ENCODE peak calls at places on chromosomes 2 and 18, in seven cellular contexts. J is NT2/D1, P is nucleus accumbens, S is fibroblast of villous mesenchyme, A is EL, O is Caki2, G is left ventricle myocardium superior. Y is an unnamed sample.

GRCh38 chr2:96152301-96153165 is 7.3 kb upstream of the DUSP2 start:
- DNase-seq in J (no peak), P (no peak), S (no peak), A (no peak), O (no peak), G (peak; percentile 8), Y (no peak)

GRCh38 chr2:41634686-41635085 is 413.1 kb upstream of the PKDCC start:
- DNase-seq in J (no peak), P (no peak), S (no peak), A (no peak), O (no peak), G (no peak), Y (no peak)

GRCh38 chr2:61733563-61733962 is 120.3 kb downstream of the FAM161A start:
- DNase-seq in J (no peak), P (no peak), S (peak; percentile 7), A (peak; percentile 12), O (no peak), G (no peak), Y (peak; percentile 3)

GRCh38 chr2:218022131-218022850 is 19.5 kb upstream of the TNS1 start:
- DNase-seq in J (no peak), P (no peak), S (no peak), A (no peak), O (no peak), G (no peak), Y (no peak)

GRCh38 chr2:219430633-219431615 is 3.7 kb upstream of the SPEG start:
- DNase-seq in J (no peak), P (no peak), S (peak; percentile 42), A (peak; percentile 36), O (peak; percentile 22), G (peak; percentile 84), Y (no peak)

GRCh38 chr2:215489288-215489848 is 53.5 kb upstream of the FN1 start:
- DNase-seq in J (no peak), P (no peak), S (no peak), A (no peak), O (no peak), G (no peak), Y (no peak)

GRCh38 chr2:5981241-5982055 is 289.3 kb downstream of the SOX11 start:
- DNase-seq in J (no peak), P (peak; percentile 70), S (no peak), A (no peak), O (no peak), G (no peak), Y (peak; percentile 22)

GRCh38 chr2:100522430-100522829 is 40.4 kb upstream of the PDCL3 start:
- DNase-seq in J (no peak), P (no peak), S (no peak), A (no peak), O (no peak), G (no peak), Y (no peak)

GRCh38 chr2:24613154-24613814 is 122.2 kb downstream of the NCOA1 start:
- DNase-seq in J (peak; percentile 61), P (no peak), S (peak; percentile 80), A (peak; percentile 73), O (no peak), G (no peak), Y (no peak)

GRCh38 chr2:209191139-209191538 is 232.7 kb upstream of the MAP2 start:
- DNase-seq in J (no peak), P (no peak), S (no peak), A (no peak), O (no peak), G (no peak), Y (no peak)

GRCh38 chr18:34783485-34783884 is 73.4 kb downstream of the DTNA start:
- DNase-seq in J (no peak), P (no peak), S (no peak), A (peak; percentile 31), O (no peak), G (no peak), Y (no peak)

GRCh38 chr18:50083708-50084107 is 111.2 kb downstream of the MYO5B start:
- DNase-seq in J (no peak), P (no peak), S (no peak), A (no peak), O (no peak), G (no peak), Y (no peak)

GRCh38 chr18:26322892-26323653 is 96.8 kb downstream of the TAF4B start:
- DNase-seq in J (no peak), P (no peak), S (peak; percentile 68), A (peak; percentile 69), O (no peak), G (no peak), Y (no peak)

GRCh38 chr2:171347158-171347557 is 86.6 kb downstream of the METTL8 start:
- DNase-seq in J (no peak), P (no peak), S (no peak), A (no peak), O (no peak), G (no peak), Y (no peak)

GRCh38 chr18:395481-396250 is 104.8 kb downstream of the COLEC12 start:
- DNase-seq in J (no peak), P (no peak), S (peak; percentile 79), A (peak; percentile 94), O (no peak), G (no peak), Y (no peak)

GRCh38 chr2:51624995-51625394 is 593.1 kb upstream of the NRXN1 start:
- DNase-seq in J (no peak), P (no peak), S (no peak), A (no peak), O (no peak), G (no peak), Y (no peak)

GRCh38 chr2:170155022-170155722 is 22.8 kb upstream of the MYO3B start:
- DNase-seq in J (peak; percentile 54), P (no peak), S (peak; percentile 34), A (peak; percentile 64), O (no peak), G (no peak), Y (no peak)

GRCh38 chr2:172821370-172822338 is 86.0 kb downstream of the RAPGEF4 start:
- DNase-seq in J (no peak), P (no peak), S (no peak), A (no peak), O (no peak), G (no peak), Y (no peak)

GRCh38 chr2:3535794-3536681 is 16.7 kb upstream of the ADI1 start:
- DNase-seq in J (no peak), P (no peak), S (peak; percentile 98), A (peak; percentile 91), O (peak; percentile 91), G (peak; percentile 75), Y (peak; percentile 35)

GRCh38 chr2:70607121-70607551 is 53.5 kb upstream of the TGFA start:
- DNase-seq in J (no peak), P (peak; percentile 8), S (no peak), A (no peak), O (no peak), G (no peak), Y (peak; percentile 9)

GRCh38 chr2:183229386-183229785 is 105.1 kb downstream of the NUP35 start:
- DNase-seq in J (no peak), P (no peak), S (no peak), A (peak; percentile 65), O (peak; percentile 7), G (no peak), Y (no peak)

GRCh38 chr2:8249191-8249590 is 432.7 kb upstream of the ID2 start:
- DNase-seq in J (no peak), P (no peak), S (no peak), A (no peak), O (no peak), G (peak; percentile 48), Y (no peak)

GRCh38 chr2:28036307-28036706 is 145.8 kb downstream of the BABAM2 start:
- DNase-seq in J (no peak), P (no peak), S (peak; percentile 24), A (no peak), O (no peak), G (no peak), Y (no peak)

GRCh38 chr18:45173799-45174519 is 441.3 kb upstream of the SLC14A2 start:
- DNase-seq in J (no peak), P (no peak), S (no peak), A (no peak), O (no peak), G (no peak), Y (no peak)

GRCh38 chr2:128646691-128647090 is 328.0 kb upstream of the HS6ST1 start:
- DNase-seq in J (no peak), P (no peak), S (no peak), A (no peak), O (no peak), G (no peak), Y (no peak)

GRCh38 chr2:71813801-71814470 is 333.7 kb downstream of the CYP26B1 start:
- DNase-seq in J (no peak), P (no peak), S (no peak), A (no peak), O (no peak), G (no peak), Y (no peak)

GRCh38 chr2:10477443-10478297 is 29.5 kb upstream of the ODC1 start:
- DNase-seq in J (no peak), P (no peak), S (no peak), A (no peak), O (no peak), G (no peak), Y (no peak)

GRCh38 chr2:51013060-51013746 is 18.7 kb downstream of the NRXN1 start:
- DNase-seq in J (no peak), P (no peak), S (no peak), A (no peak), O (peak; percentile 1), G (no peak), Y (peak; percentile 29)

GRCh38 chr18:30965237-30965636 is 77.3 kb downstream of the DSC3 start:
- DNase-seq in J (no peak), P (no peak), S (no peak), A (no peak), O (no peak), G (no peak), Y (no peak)

GRCh38 chr2:150266931-150267330 is 220.5 kb downstream of the RND3 start:
- DNase-seq in J (no peak), P (no peak), S (no peak), A (no peak), O (no peak), G (no peak), Y (no peak)

GRCh38 chr2:224650815-224651439 is 65.2 kb downstream of the CCDC195 start:
- DNase-seq in J (peak; percentile 58), P (no peak), S (peak; percentile 65), A (peak; percentile 55), O (peak; percentile 33), G (no peak), Y (no peak)

GRCh38 chr2:60335533-60336237 is 217.8 kb downstream of the BCL11A start:
- DNase-seq in J (no peak), P (peak; percentile 25), S (no peak), A (no peak), O (no peak), G (no peak), Y (no peak)

GRCh38 chr2:109562421-109562820 is 51.3 kb downstream of the SEPTIN10 start:
- DNase-seq in J (no peak), P (no peak), S (no peak), A (no peak), O (peak; percentile 87), G (no peak), Y (no peak)

GRCh38 chr2:124027182-124027581 is 2.1 kb downstream of the CNTNAP5 start:
- DNase-seq in J (peak; percentile 67), P (no peak), S (peak; percentile 37), A (peak; percentile 6), O (peak; percentile 38), G (no peak), Y (peak; percentile 13)

GRCh38 chr2:238843476-238843875 is 4.4 kb upstream of the TWIST2 start:
- DNase-seq in J (no peak), P (no peak), S (no peak), A (peak; percentile 45), O (no peak), G (no peak), Y (no peak)

GRCh38 chr2:198639580-198639979 is 818.2 kb downstream of the SATB2 start:
- DNase-seq in J (no peak), P (no peak), S (no peak), A (peak; percentile 17), O (no peak), G (no peak), Y (no peak)

GRCh38 chr2:241561811-241562210 is 3.3 kb downstream of the BOK start:
- DNase-seq in J (no peak), P (peak; percentile 68), S (peak; percentile 74), A (peak; percentile 74), O (peak; percentile 35), G (peak; percentile 71), Y (peak; percentile 89)

GRCh38 chr2:122815120-122815519 is 1059.7 kb downstream of the TSN start:
- DNase-seq in J (no peak), P (no peak), S (no peak), A (no peak), O (no peak), G (no peak), Y (no peak)

Y was measured in occipital lobe.